ENCODE peak calls at places on chromosomes 5 and 9, in seven cellular contexts. One of them, this sample, is unnamed.

GRCh38 chr5:167065784-167066183 is 1225.7 kb upstream of the WWC1 start:
- DNase-seq in HCT116: no peak
- DNase-seq in AG08395: no peak
- DNase-seq in EH: no peak
- DNase-seq in stimulated activated CD4-positive, alpha-beta T cell treated with anti-CD3 and anti-CD28 coated beads, Interleukin-1b, Interleukin-23, amount 100 ng/mL, for 4 hours: no peak
- DNase-seq in WTC11: no peak
- DNase-seq in Right ventricle myocardium superior: no peak
- DNase-seq in this sample: no peak

GRCh38 chr5:65142007-65142406 is 339.7 kb downstream of the ADAMTS6 start:
- DNase-seq in Right ventricle myocardium superior: no peak
- DNase-seq in AG08395: no peak
- DNase-seq in stimulated activated CD4-positive, alpha-beta T cell treated with anti-CD3 and anti-CD28 coated beads, Interleukin-1b, Interleukin-23, amount 100 ng/mL, for 4 hours: no peak
- DNase-seq in HCT116: no peak
- DNase-seq in EH: no peak
- DNase-seq in WTC11: no peak
- DNase-seq in this sample: no peak

GRCh38 chr5:125411163-125412050 is 665.0 kb upstream of the ZNF608 start:
- DNase-seq in stimulated activated CD4-positive, alpha-beta T cell treated with anti-CD3 and anti-CD28 coated beads, Interleukin-1b, Interleukin-23, amount 100 ng/mL, for 4 hours: no peak
- DNase-seq in EH: no peak
- DNase-seq in Right ventricle myocardium superior: no peak
- DNase-seq in AG08395: no peak
- DNase-seq in WTC11: no peak
- DNase-seq in HCT116: no peak
- DNase-seq in this sample: no peak

GRCh38 chr9:68551191-68551590 is 10.5 kb upstream of the TMEM252 start:
- DNase-seq in Right ventricle myocardium superior: no peak
- DNase-seq in HCT116: no peak
- DNase-seq in AG08395: no peak
- DNase-seq in stimulated activated CD4-positive, alpha-beta T cell treated with anti-CD3 and anti-CD28 coated beads, Interleukin-1b, Interleukin-23, amount 100 ng/mL, for 4 hours: no peak
- DNase-seq in EH: no peak
- DNase-seq in WTC11: no peak
- DNase-seq in this sample: no peak

GRCh38 chr9:91036826-91037510 is 235.3 kb downstream of the SYK start:
- DNase-seq in stimulated activated CD4-positive, alpha-beta T cell treated with anti-CD3 and anti-CD28 coated beads, Interleukin-1b, Interleukin-23, amount 100 ng/mL, for 4 hours: peak
- DNase-seq in HCT116: peak
- DNase-seq in EH: peak
- DNase-seq in Right ventricle myocardium superior: peak
- DNase-seq in AG08395: peak
- DNase-seq in WTC11: peak
- DNase-seq in this sample: peak

GRCh38 chr9:93896496-93897033 is 58.6 kb downstream of the BARX1 start:
- DNase-seq in stimulated activated CD4-positive, alpha-beta T cell treated with anti-CD3 and anti-CD28 coated beads, Interleukin-1b, Interleukin-23, amount 100 ng/mL, for 4 hours: no peak
- DNase-seq in AG08395: no peak
- DNase-seq in EH: no peak
- DNase-seq in HCT116: no peak
- DNase-seq in WTC11: no peak
- DNase-seq in Right ventricle myocardium superior: peak
- DNase-seq in this sample: no peak

GRCh38 chr9:111604054-111604615 is 4.7 kb upstream of the PTGR1 start:
- DNase-seq in AG08395: no peak
- DNase-seq in Right ventricle myocardium superior: no peak
- DNase-seq in WTC11: no peak
- DNase-seq in EH: no peak
- DNase-seq in HCT116: no peak
- DNase-seq in stimulated activated CD4-positive, alpha-beta T cell treated with anti-CD3 and anti-CD28 coated beads, Interleukin-1b, Interleukin-23, amount 100 ng/mL, for 4 hours: no peak
- DNase-seq in this sample: no peak

GRCh38 chr9:71685394-71685793 is 82.9 kb downstream of the CEMIP2 start:
- DNase-seq in WTC11: no peak
- DNase-seq in HCT116: no peak
- DNase-seq in Right ventricle myocardium superior: no peak
- DNase-seq in EH: no peak
- DNase-seq in AG08395: no peak
- DNase-seq in stimulated activated CD4-positive, alpha-beta T cell treated with anti-CD3 and anti-CD28 coated beads, Interleukin-1b, Interleukin-23, amount 100 ng/mL, for 4 hours: no peak
- DNase-seq in this sample: no peak

GRCh38 chr5:175696139-175696854 is 38.4 kb downstream of the HRH2 start:
- DNase-seq in stimulated activated CD4-positive, alpha-beta T cell treated with anti-CD3 and anti-CD28 coated beads, Interleukin-1b, Interleukin-23, amount 100 ng/mL, for 4 hours: peak
- DNase-seq in AG08395: no peak
- DNase-seq in EH: peak
- DNase-seq in HCT116: peak
- DNase-seq in WTC11: peak
- DNase-seq in Right ventricle myocardium superior: peak
- DNase-seq in this sample: peak

This sample was measured in DMS153.